ENCODE peak calls at places on chromosomes 2 and 18, in four cellular contexts. G is BJ, C is hypothalamus, A is lower leg skin. I is an unnamed sample.

GRCh38 chr2:12057436-12058166 is 311.2 kb downstream of the LPIN1 start:
- DNase-seq in C (no peak), G (no peak), A (no peak), I (no peak)

GRCh38 chr2:220422676-220423075 is 795.2 kb downstream of the SLC4A3 start:
- DNase-seq in A (no peak), C (no peak), G (no peak), I (no peak)

GRCh38 chr2:160427629-160428424 is 65.8 kb downstream of the RBMS1 start:
- DNase-seq in C (no peak), A (peak), G (no peak), I (no peak)

GRCh38 chr2:26460613-26461031 is 17.3 kb downstream of the OTOF start:
- DNase-seq in A (peak), C (no peak), G (no peak), I (no peak)

GRCh38 chr2:227706859-227707258 is 11.0 kb downstream of the SLC19A3 start:
- DNase-seq in A (no peak), C (no peak), G (no peak), I (no peak)

GRCh38 chr2:113762377-113763118 is 6.1 kb upstream of the SLC35F5 start:
- DNase-seq in A (no peak), C (no peak), G (peak), I (no peak)

GRCh38 chr2:158665536-158666302 is 129.4 kb upstream of the DAPL1 start:
- DNase-seq in C (no peak), G (no peak), A (peak), I (no peak)

GRCh38 chr2:173511942-173512341 is 157.3 kb downstream of the CDCA7 start:
- DNase-seq in C (no peak), G (no peak), A (no peak), I (no peak)

GRCh38 chr18:11587846-11588245 is 21.6 kb upstream of the SLC35G4 start:
- DNase-seq in A (no peak), C (no peak), G (no peak), I (no peak)

GRCh38 chr2:88538362-88538917 is 85.9 kb upstream of the FOXI3 start:
- DNase-seq in C (no peak), A (peak), G (no peak), I (no peak)

GRCh38 chr18:22902093-22902492 is 31.0 kb upstream of the RBBP8 start:
- DNase-seq in G (no peak), A (no peak), C (no peak), I (no peak)

GRCh38 chr18:1394426-1394825 is 489.8 kb downstream of the ADCYAP1 start:
- DNase-seq in A (no peak), C (no peak), G (no peak), I (no peak)

GRCh38 chr2:175628243-175628642 is 373.8 kb downstream of the LNPK start:
- DNase-seq in A (no peak), C (no peak), G (no peak), I (no peak)

GRCh38 chr2:156630579-156631337 is 194.6 kb downstream of the GPD2 start:
- DNase-seq in A (no peak), C (no peak), G (no peak), I (no peak)

GRCh38 chr2:162422894-162423293 is 79.0 kb downstream of the GCA start:
- DNase-seq in C (no peak), A (no peak), G (no peak), I (no peak)

GRCh38 chr2:25184254-25184653 is 15.9 kb upstream of the POMC start:
- DNase-seq in C (no peak), A (no peak), G (no peak), I (no peak)

GRCh38 chr2:146527166-146527565 is 1317.7 kb upstream of the ACVR2A start:
- DNase-seq in G (peak), A (no peak), C (no peak), I (no peak)

GRCh38 chr2:43943809-43944452 is 51.9 kb downstream of the LRPPRC start:
- DNase-seq in C (no peak), G (no peak), A (no peak), I (no peak)

GRCh38 chr2:84441036-84441435 is 18.0 kb downstream of the SUCLG1 start:
- DNase-seq in A (no peak), G (no peak), C (no peak), I (no peak)

GRCh38 chr2:45237850-45238542 is 228.7 kb upstream of the SIX2 start:
- DNase-seq in C (no peak), A (no peak), G (peak), I (no peak)

GRCh38 chr2:8644605-8645175 is 37.2 kb upstream of the ID2 start:
- DNase-seq in G (no peak), A (no peak), C (no peak), I (no peak)

GRCh38 chr2:54726940-54727339 is 3.5 kb downstream of the EML6 start:
- DNase-seq in G (no peak), C (no peak), A (no peak), I (no peak)

GRCh38 chr18:51537487-51537886 is 340.0 kb upstream of the MEX3C start:
- DNase-seq in A (no peak), G (no peak), C (peak), I (no peak)

I was measured in tibial nerve.